ENCODE peak calls at places on chromosome 10, in ten cellular contexts. G is upper lobe of right lung, Z is heart left ventricle, S is kidney epithelial cell, E is AG04449, L is astrocyte, N is AG04450, M is HL-60, H is epithelial cell of esophagus, U is HCT116. Q is an unnamed sample.

GRCh38 chr10:68301301-68301700 is 30.6 kb upstream of the HNRNPH3 start:
- DNase-seq in G (no peak), Z (no peak), S (no peak), E (no peak), L (no peak), N (no peak), M (peak; percentile 13), H (no peak), U (no peak), Q (no peak)

GRCh38 chr10:75611972-75612331 is 180.5 kb downstream of the LRMDA start:
- DNase-seq in G (no peak), Z (no peak), S (peak; percentile 38), E (no peak), L (no peak), N (no peak), M (no peak), H (no peak), U (no peak), Q (no peak)

GRCh38 chr10:29993319-29993876 is 66.0 kb downstream of the JCAD start:
- DNase-seq in G (no peak), Z (no peak), S (no peak), E (no peak), L (no peak), N (no peak), M (no peak), H (no peak), U (no peak), Q (no peak)

GRCh38 chr10:76296885-76297775 is 865.7 kb downstream of the LRMDA start:
- DNase-seq in G (no peak), Z (no peak), S (no peak), E (no peak), L (peak; percentile 71), N (no peak), M (no peak), H (no peak), U (no peak), Q (no peak)

GRCh38 chr10:51244739-51245138 is 170.5 kb downstream of the PRKG1 start:
- DNase-seq in G (no peak), Z (no peak), S (peak; percentile 83), E (peak; percentile 89), L (peak; percentile 92), N (peak; percentile 10), M (no peak), H (no peak), U (no peak), Q (peak; percentile 83)

GRCh38 chr10:119522747-119523426 is 19.6 kb downstream of the RGS10 start:
- DNase-seq in G (no peak), Z (no peak), S (no peak), E (no peak), L (no peak), N (no peak), M (no peak), H (peak; percentile 83), U (peak; percentile 99), Q (no peak)

GRCh38 chr10:95423327-95424005 is 132.7 kb upstream of the PDLIM1 start:
- DNase-seq in G (no peak), Z (no peak), S (peak; percentile 41), E (no peak), L (no peak), N (no peak), M (no peak), H (peak; percentile 46), U (no peak), Q (no peak)

GRCh38 chr10:24469993-24470392 is 253.7 kb downstream of the ARHGAP21 start:
- DNase-seq in G (no peak), Z (no peak), S (no peak), E (no peak), L (peak; percentile 20), N (no peak), M (no peak), H (no peak), U (no peak), Q (no peak)

GRCh38 chr10:78442836-78443550 is 409.3 kb downstream of the RPS24 start:
- DNase-seq in G (no peak), Z (no peak), S (no peak), E (no peak), L (no peak), N (no peak), M (no peak), H (no peak), U (no peak), Q (no peak)

GRCh38 chr10:110820321-110820814 is 51.4 kb upstream of the PDCD4 start:
- DNase-seq in G (no peak), Z (peak; percentile 79), S (no peak), E (no peak), L (peak; percentile 20), N (no peak), M (no peak), H (no peak), U (no peak), Q (peak; percentile 67)

GRCh38 chr10:86203162-86203905 is 163.3 kb downstream of the GRID1 start:
- DNase-seq in G (peak; percentile 73), Z (no peak), S (no peak), E (no peak), L (no peak), N (no peak), M (no peak), H (peak; percentile 19), U (no peak), Q (peak; percentile 4)

GRCh38 chr10:102710604-102711003 is 3.6 kb downstream of the ARL3 start:
- DNase-seq in G (no peak), Z (no peak), S (no peak), E (no peak), L (peak; percentile 87), N (peak; percentile 66), M (no peak), H (no peak), U (no peak), Q (peak; percentile 77)

GRCh38 chr10:132746801-132747625 is 38.9 kb downstream of the NKX6-2 start:
- DNase-seq in G (no peak), Z (no peak), S (no peak), E (no peak), L (no peak), N (no peak), M (no peak), H (no peak), U (no peak), Q (no peak)

GRCh38 chr10:130353928-130354327 is 217.7 kb downstream of the GLRX3 start:
- DNase-seq in G (no peak), Z (no peak), S (no peak), E (no peak), L (no peak), N (no peak), M (no peak), H (no peak), U (no peak), Q (no peak)

GRCh38 chr10:104920476-104920875 is 279.4 kb downstream of the SORCS3 start:
- DNase-seq in G (no peak), Z (no peak), S (no peak), E (no peak), L (no peak), N (no peak), M (no peak), H (no peak), U (no peak), Q (no peak)

GRCh38 chr10:74419491-74420466 is 268.8 kb downstream of the ADK start:
- DNase-seq in G (no peak), Z (no peak), S (no peak), E (no peak), L (no peak), N (no peak), M (peak; percentile 10), H (peak; percentile 32), U (peak; percentile 10), Q (peak; percentile 22)

DNA sequence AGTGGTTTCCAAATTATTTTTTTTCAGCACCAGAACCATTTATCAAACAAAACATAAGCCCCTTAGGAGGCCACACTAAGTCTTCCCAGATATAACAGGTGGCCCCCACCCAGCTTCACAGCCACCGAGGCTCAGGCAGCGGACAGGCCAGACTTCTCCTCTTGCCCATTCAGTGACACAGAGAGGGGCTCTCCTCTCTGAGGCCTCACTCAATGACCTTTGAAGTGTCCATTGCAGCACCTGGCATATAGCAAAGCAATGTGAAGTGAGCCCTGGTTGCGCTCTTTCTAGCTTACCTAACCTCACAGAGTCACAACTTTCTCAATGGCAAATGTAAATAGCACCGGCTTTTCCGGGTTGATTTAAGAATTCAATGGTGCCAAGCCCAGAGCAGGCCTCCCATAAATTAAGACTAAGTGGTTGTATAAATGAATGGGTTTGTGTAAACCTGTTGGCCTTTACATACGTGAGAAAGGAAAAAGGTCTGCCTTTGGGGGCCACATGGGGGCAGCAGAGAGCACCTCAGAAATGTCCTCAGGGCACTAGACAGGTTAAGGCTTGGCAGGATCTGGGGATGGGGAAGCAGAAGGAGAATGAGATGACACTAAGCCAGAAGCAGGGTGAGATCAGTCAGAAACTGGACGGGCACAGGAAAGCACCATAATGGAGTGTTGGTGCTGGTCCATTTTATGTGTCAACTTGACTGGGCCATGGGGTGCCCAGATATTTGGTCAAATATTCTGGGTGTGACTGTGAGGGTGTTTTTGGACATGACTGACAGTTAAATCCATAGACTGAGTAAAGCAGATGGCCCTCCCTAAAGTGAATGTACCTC is 59.1 kb downstream of the FRMPD2 start:
- DNase-seq in G (no peak), Z (no peak), S (no peak), E (no peak), L (no peak), N (no peak), M (peak; percentile 45), H (peak; percentile 86), U (peak; percentile 28), Q (peak; percentile 22)
- TF ChIP-seq CTCF in G (peak; percentile 60), Z (peak; percentile 62), S (peak; percentile 83), E (peak; percentile 71), L (peak; percentile 68), N (peak; percentile 70), M (peak; percentile 64), H (peak; percentile 85), U (peak; percentile 86), Q (peak; percentile 72)

GRCh38 chr10:114071188-114071587 is 27.5 kb downstream of the ADRB1 start:
- DNase-seq in G (no peak), Z (no peak), S (no peak), E (no peak), L (no peak), N (no peak), M (no peak), H (no peak), U (no peak), Q (no peak)
- H3K4me3 ChIP-seq in G (no peak overlapping the region), Z (no peak overlapping the region), S (no peak overlapping the region), E (no peak overlapping the region), L (no peak overlapping the region), N (no peak overlapping the region), M (no peak overlapping the region), H (no peak overlapping the region), U (no peak overlapping the region), Q (no peak overlapping the region)

DNA sequence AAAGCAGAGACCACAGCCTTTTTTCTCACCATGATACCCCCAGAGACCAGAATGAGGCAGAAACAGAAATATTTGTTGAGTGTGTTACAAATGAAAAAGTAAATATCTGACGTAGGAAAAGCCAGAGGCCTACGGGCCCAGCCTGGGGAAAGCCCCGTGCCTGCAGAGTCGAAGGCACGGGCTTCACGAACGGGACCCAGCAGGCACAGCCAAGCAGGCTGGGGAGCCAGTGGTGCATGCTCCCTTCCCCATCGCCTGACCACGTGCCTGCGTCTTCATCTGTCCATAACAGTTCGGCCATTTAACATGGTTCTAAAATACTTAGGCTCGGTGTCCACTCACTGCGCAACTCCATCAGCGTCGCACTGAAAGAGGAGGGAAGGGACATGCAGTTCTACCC is 50.8 kb downstream of the SLIT1 start:
- DNase-seq in G (no peak), Z (no peak), S (no peak), E (no peak), L (no peak), N (no peak), M (no peak), H (no peak), U (no peak), Q (no peak)
- TF ChIP-seq CTCF in G (no peak), Z (no peak), S (no peak), E (no peak), L (no peak), N (no peak), M (no peak), H (no peak), U (no peak), Q (no peak)

GRCh38 chr10:88082806-88083596 is 219.6 kb downstream of the PTEN start:
- DNase-seq in G (no peak), Z (no peak), S (no peak), E (no peak), L (no peak), N (no peak), M (peak; percentile 70), H (peak; percentile 64), U (no peak), Q (no peak)
- H3K4me3 ChIP-seq in G (no peak overlapping the region), Z (no peak overlapping the region), S (no peak overlapping the region), E (no peak overlapping the region), L (no peak overlapping the region), N (no peak overlapping the region), M (no peak overlapping the region), H (no peak overlapping the region), U (no peak overlapping the region), Q (no peak overlapping the region)

Q was measured in AG10803.